ENCODE peak calls at places on chromosome 1, in five cellular contexts. One of them, this sample, is unnamed.

GRCh38 chr1:218460367-218460766 is 115.2 kb downstream of the TGFB2 start:
- DNase-seq in tibial artery: peak
- DNase-seq in epithelial cell of prostate: no peak
- DNase-seq in PC-9: peak
- DNase-seq in RWPE2: no peak
- DNase-seq in this sample: no peak

GRCh38 chr1:111448482-111448917 is 556 bp downstream of the WDR77 start:
- DNase-seq in tibial artery: no peak
- DNase-seq in epithelial cell of prostate: no peak
- DNase-seq in PC-9: peak
- DNase-seq in RWPE2: peak
- DNase-seq in this sample: no peak

GRCh38 chr1:58162952-58163550 is 383.5 kb downstream of the OMA1 start:
- DNase-seq in tibial artery: peak
- DNase-seq in epithelial cell of prostate: peak
- DNase-seq in PC-9: peak
- DNase-seq in RWPE2: no peak
- DNase-seq in this sample: peak

GRCh38 chr1:43007377-43008105 is 48.9 kb upstream of the SLC2A1 start:
- DNase-seq in tibial artery: no peak
- DNase-seq in epithelial cell of prostate: no peak
- DNase-seq in PC-9: peak
- DNase-seq in RWPE2: no peak
- DNase-seq in this sample: no peak

GRCh38 chr1:47843059-47843458 is 154.1 kb downstream of the TRABD2B start:
- DNase-seq in tibial artery: no peak
- DNase-seq in epithelial cell of prostate: no peak
- DNase-seq in PC-9: no peak
- DNase-seq in RWPE2: no peak
- DNase-seq in this sample: no peak

GRCh38 chr1:52142220-52143153 is 598 bp downstream of the ZFYVE9 start:
- DNase-seq in tibial artery: peak
- DNase-seq in epithelial cell of prostate: no peak
- DNase-seq in PC-9: peak
- DNase-seq in RWPE2: no peak
- DNase-seq in this sample: no peak

GRCh38 chr1:45815667-45816458 is 12.5 kb downstream of the MAST2 start:
- DNase-seq in tibial artery: no peak
- DNase-seq in epithelial cell of prostate: peak
- DNase-seq in PC-9: no peak
- DNase-seq in RWPE2: no peak
- DNase-seq in this sample: no peak

GRCh38 chr1:220527279-220528048 is 472 bp upstream of the MARK1 start:
- DNase-seq in tibial artery: peak
- DNase-seq in epithelial cell of prostate: no peak
- DNase-seq in PC-9: no peak
- DNase-seq in RWPE2: no peak
- DNase-seq in this sample: peak

GRCh38 chr1:16042096-16042495 is 1.5 kb upstream of the CLCNKB start:
- DNase-seq in tibial artery: no peak
- DNase-seq in epithelial cell of prostate: no peak
- DNase-seq in PC-9: no peak
- DNase-seq in RWPE2: no peak
- DNase-seq in this sample: no peak

GRCh38 chr1:43522776-43523480 is 7.8 kb upstream of the PTPRF start:
- DNase-seq in tibial artery: no peak
- DNase-seq in epithelial cell of prostate: peak
- DNase-seq in PC-9: peak
- DNase-seq in RWPE2: peak
- DNase-seq in this sample: no peak

GRCh38 chr1:205396972-205397616 is 24.8 kb downstream of the LEMD1 start:
- DNase-seq in tibial artery: no peak
- DNase-seq in epithelial cell of prostate: no peak
- DNase-seq in PC-9: peak
- DNase-seq in RWPE2: no peak
- DNase-seq in this sample: no peak

GRCh38 chr1:2373551-2374259 is 17.6 kb downstream of the MORN1 start:
- DNase-seq in tibial artery: peak
- DNase-seq in epithelial cell of prostate: no peak
- DNase-seq in PC-9: no peak
- DNase-seq in RWPE2: peak
- DNase-seq in this sample: no peak

GRCh38 chr1:21339402-21340229 is 49.4 kb upstream of the ECE1 start:
- DNase-seq in tibial artery: no peak
- DNase-seq in epithelial cell of prostate: no peak
- DNase-seq in PC-9: no peak
- DNase-seq in RWPE2: no peak
- DNase-seq in this sample: no peak

GRCh38 chr1:21342961-21343838 is 52.9 kb upstream of the ECE1 start:
- DNase-seq in tibial artery: peak
- DNase-seq in epithelial cell of prostate: no peak
- DNase-seq in PC-9: no peak
- DNase-seq in RWPE2: no peak
- DNase-seq in this sample: no peak

GRCh38 chr1:21340230-21340564 is 49.9 kb upstream of the ECE1 start:
- DNase-seq in tibial artery: peak
- DNase-seq in epithelial cell of prostate: no peak
- DNase-seq in PC-9: peak
- DNase-seq in RWPE2: peak
- DNase-seq in this sample: no peak

GRCh38 chr1:21341517-21342078 is 51.3 kb upstream of the ECE1 start:
- DNase-seq in tibial artery: no peak
- DNase-seq in epithelial cell of prostate: no peak
- DNase-seq in PC-9: no peak
- DNase-seq in RWPE2: no peak
- DNase-seq in this sample: no peak

DNA sequence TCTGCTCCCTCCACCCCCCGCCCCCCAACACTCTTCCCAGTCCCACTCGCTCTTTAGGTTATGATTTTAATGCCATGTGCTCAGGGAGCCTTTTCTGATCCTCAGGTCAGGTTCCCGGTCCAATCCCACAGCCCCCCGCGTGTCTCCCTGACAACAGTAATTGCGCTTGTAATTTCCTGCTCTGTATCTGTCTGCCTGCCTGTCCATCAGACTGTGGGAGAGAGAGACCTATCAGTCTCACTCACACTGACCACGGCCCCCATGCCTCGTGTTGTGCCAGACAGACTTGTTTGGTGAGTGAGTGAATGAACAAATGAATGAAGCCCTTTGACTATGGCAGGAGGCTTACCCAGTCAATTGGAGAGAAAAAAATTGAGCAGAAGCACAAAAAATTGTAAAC is 50.8 kb upstream of the ECE1 start:
- DNase-seq in tibial artery: no peak
- DNase-seq in epithelial cell of prostate: no peak
- DNase-seq in PC-9: no peak
- DNase-seq in RWPE2: no peak
- DNase-seq in this sample: no peak
- H3K27ac ChIP-seq in tibial artery: peak
- H3K27ac ChIP-seq in epithelial cell of prostate: no peak
- H3K27ac ChIP-seq in PC-9: no peak
- H3K27ac ChIP-seq in RWPE2: no peak
- H3K27ac ChIP-seq in this sample: peak

GRCh38 chr1:176555911-176556687 is 93.1 kb downstream of the PAPPA2 start:
- DNase-seq in tibial artery: no peak
- DNase-seq in epithelial cell of prostate: no peak
- DNase-seq in PC-9: no peak
- DNase-seq in RWPE2: no peak
- DNase-seq in this sample: no peak
- H3K27ac ChIP-seq in tibial artery: no peak
- H3K27ac ChIP-seq in epithelial cell of prostate: no peak
- H3K27ac ChIP-seq in PC-9: no peak
- H3K27ac ChIP-seq in RWPE2: no peak
- H3K27ac ChIP-seq in this sample: no peak

DNA sequence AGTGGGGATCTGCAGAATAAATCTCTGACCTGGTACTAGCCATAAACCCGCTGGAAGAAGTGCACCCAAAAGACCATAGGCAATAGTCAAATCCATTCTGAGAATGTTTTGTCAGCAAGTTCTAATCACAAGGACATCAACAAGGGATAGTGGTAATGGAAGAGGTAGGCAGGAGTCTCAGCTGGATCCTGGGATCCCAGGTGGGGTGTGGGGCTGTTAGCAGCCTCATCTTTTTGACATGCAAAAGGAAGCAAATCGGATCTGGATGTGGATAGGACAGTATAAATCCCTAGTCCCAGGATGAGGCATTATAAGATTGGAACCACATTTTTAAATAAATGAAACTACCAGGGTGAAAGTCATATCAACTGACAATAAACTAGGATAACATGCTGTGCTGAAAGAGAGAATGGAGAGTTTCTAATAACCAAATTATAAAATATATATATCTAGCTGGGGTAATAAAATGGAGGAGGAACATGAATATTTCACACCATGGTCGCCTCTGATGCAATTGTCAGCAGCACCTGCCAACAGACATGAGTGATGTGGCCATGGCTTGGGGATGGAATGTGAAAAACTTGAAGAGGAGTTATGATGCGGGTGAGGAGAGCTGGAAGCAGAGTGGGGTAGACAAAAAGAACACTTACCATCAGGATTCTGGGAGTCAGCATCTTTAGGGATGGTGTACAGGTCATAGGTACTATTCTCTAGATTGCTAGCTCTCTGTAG is 23.7 kb upstream of the PEX19 start:
- DNase-seq in tibial artery: no peak
- DNase-seq in epithelial cell of prostate: no peak
- DNase-seq in PC-9: no peak
- DNase-seq in RWPE2: no peak
- DNase-seq in this sample: no peak
- H3K27ac ChIP-seq in tibial artery: no peak
- H3K27ac ChIP-seq in epithelial cell of prostate: no peak
- H3K27ac ChIP-seq in PC-9: no peak
- H3K27ac ChIP-seq in RWPE2: no peak
- H3K27ac ChIP-seq in this sample: no peak

DNA sequence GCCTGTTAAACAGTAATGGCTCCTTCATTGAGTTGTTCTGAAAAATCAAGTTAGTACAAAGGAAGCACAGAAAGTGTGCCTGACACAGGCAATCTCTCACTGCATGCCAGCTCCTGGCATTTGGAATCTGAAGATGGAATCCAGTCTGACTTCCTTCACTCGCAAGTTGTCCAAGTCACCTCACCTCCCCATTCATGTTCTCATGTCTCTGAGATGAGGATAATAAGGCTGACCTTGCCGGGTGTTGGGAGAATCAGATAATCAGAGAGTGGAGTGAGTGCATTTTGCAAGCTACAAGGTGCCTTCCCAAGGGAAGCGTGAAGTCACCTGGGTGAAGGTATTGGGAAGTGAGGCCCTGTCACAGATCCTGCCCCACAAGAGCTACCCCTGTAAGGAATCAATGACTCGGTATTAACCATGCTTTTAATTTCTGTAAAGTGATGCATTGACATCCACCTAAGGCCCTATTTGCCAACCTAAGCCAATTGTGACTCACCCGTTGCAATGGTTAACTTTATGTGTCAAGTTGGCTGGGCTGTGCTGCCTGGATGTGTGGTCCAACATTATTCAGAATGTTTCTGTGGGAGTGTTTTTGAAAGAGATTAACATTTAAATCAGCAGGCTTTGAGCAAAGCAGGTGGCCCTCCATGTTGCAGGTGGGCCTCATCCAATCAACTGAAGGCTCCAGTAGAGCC is 62.4 kb upstream of the TARBP1 start:
- DNase-seq in tibial artery: no peak
- DNase-seq in epithelial cell of prostate: no peak
- DNase-seq in PC-9: no peak
- DNase-seq in RWPE2: no peak
- DNase-seq in this sample: no peak
- H3K27ac ChIP-seq in tibial artery: peak
- H3K27ac ChIP-seq in epithelial cell of prostate: peak
- H3K27ac ChIP-seq in PC-9: no peak
- H3K27ac ChIP-seq in RWPE2: no peak
- H3K27ac ChIP-seq in this sample: peak

DNA sequence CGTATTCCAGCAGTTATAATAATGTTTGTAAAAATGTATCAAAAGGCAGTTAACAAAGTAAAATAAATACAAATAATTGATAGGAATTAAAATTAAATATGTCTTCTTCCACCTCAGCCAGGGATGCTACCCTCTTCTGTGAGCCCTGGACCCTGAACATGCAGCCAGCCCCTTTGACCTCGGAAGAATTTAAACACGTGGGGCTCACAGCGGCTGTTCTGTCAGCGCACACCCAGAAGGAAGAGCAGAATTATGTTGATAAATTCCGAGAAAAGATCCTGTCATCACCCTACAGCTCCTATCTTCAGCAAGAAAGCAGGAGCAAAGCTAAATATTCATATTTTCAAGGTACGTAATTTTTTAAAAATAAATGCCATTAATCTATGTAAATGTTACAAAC is 26.5 kb downstream of the UTS2 start:
- DNase-seq in tibial artery: no peak
- DNase-seq in epithelial cell of prostate: no peak
- DNase-seq in PC-9: no peak
- DNase-seq in RWPE2: no peak
- DNase-seq in this sample: no peak
- H3K27ac ChIP-seq in tibial artery: no peak
- H3K27ac ChIP-seq in epithelial cell of prostate: no peak
- H3K27ac ChIP-seq in PC-9: no peak
- H3K27ac ChIP-seq in RWPE2: no peak
- H3K27ac ChIP-seq in this sample: no peak